ENCODE peak calls at places on chromosomes 5 and 9, in nine cellular contexts. X is fibroblast of pulmonary artery; O is adrenal gland; W is T-helper 2 cell; H is SW 1271; V is left colon; Y is HuH-7; S is non-pigmented ciliary epithelial cell; J is stimulated activated CD8-positive, alpha-beta memory T cell treated with anti-CD3 and anti-CD28 coated beads, Interleukin-4, amount 100 ng/mL, for 4 hours. K is an unnamed sample.

GRCh38 chr5:120960510-120960909 is 496.4 kb downstream of the PRR16 start:
- DNase-seq in S (no peak), W (no peak), H (no peak), X (no peak), O (no peak), Y (no peak), V (no peak), J (no peak), K (no peak)

GRCh38 chr9:70136632-70137031 is 93.0 kb downstream of the MAMDC2 start:
- DNase-seq in O (no peak), W (no peak), Y (no peak), H (no peak), S (peak), V (no peak), X (peak), J (no peak), K (no peak)

GRCh38 chr9:87640385-87640795 is 85.5 kb upstream of the CTSL start:
- DNase-seq in O (no peak), S (peak), J (no peak), Y (no peak), X (peak), V (no peak), H (no peak), W (no peak), K (no peak)

GRCh38 chr5:91145233-91145620 is 237.9 kb downstream of the ARRDC3 start:
- DNase-seq in O (no peak), V (no peak), W (no peak), J (no peak), H (no peak), Y (no peak), X (no peak), S (no peak), K (no peak)

GRCh38 chr5:95711501-95712346 is 19.4 kb upstream of the RHOBTB3 start:
- DNase-seq in V (no peak), O (no peak), J (no peak), X (no peak), S (no peak), Y (no peak), W (no peak), H (no peak), K (no peak)

GRCh38 chr5:87705876-87706275 is 293.1 kb upstream of the CCNH start:
- DNase-seq in O (no peak), X (no peak), W (no peak), H (no peak), S (no peak), Y (no peak), V (no peak), J (no peak), K (no peak)

GRCh38 chr5:138641547-138642298 is 66.5 kb upstream of the HSPA9 start:
- DNase-seq in J (peak), S (no peak), Y (peak), H (peak), O (peak), X (peak), W (peak), V (peak), K (peak)

GRCh38 chr9:137000177-137000930 is 4.0 kb upstream of the CLIC3 start:
- DNase-seq in H (no peak), J (no peak), S (peak), Y (no peak), O (no peak), V (no peak), W (no peak), X (peak), K (no peak)

GRCh38 chr5:44842491-44843282 is 33.9 kb downstream of the MRPS30 start:
- DNase-seq in X (no peak), O (no peak), V (no peak), J (no peak), S (no peak), W (no peak), H (no peak), Y (no peak), K (no peak)

GRCh38 chr9:119078015-119078414 is 291.2 kb downstream of the BRINP1 start:
- DNase-seq in V (no peak), J (no peak), H (no peak), X (no peak), S (no peak), O (no peak), W (no peak), Y (no peak), K (no peak)

GRCh38 chr9:93677061-93677571 is 100.7 kb downstream of the PHF2 start:
- DNase-seq in J (no peak), S (no peak), W (no peak), X (no peak), Y (no peak), O (no peak), V (peak), H (no peak), K (no peak)

GRCh38 chr9:95807326-95807947 is 68.1 kb upstream of the ERCC6L2 start:
- DNase-seq in Y (peak), O (peak), V (no peak), S (no peak), J (no peak), W (no peak), X (no peak), H (no peak), K (no peak)

GRCh38 chr5:2755811-2756210 is 4.3 kb upstream of the IRX2 start:
- DNase-seq in S (no peak), Y (no peak), X (no peak), H (no peak), O (no peak), V (no peak), J (no peak), W (no peak), K (no peak)

GRCh38 chr9:93667627-93668026 is 91.2 kb downstream of the PHF2 start:
- DNase-seq in X (no peak), H (no peak), Y (no peak), V (peak), S (no peak), J (no peak), W (no peak), O (no peak), K (no peak)

GRCh38 chr9:9919174-9919573 is 693.6 kb downstream of the PTPRD start:
- DNase-seq in V (no peak), S (no peak), W (no peak), X (no peak), O (no peak), H (no peak), Y (no peak), J (no peak), K (no peak)

GRCh38 chr5:55154893-55155292 is 5.1 kb upstream of the GPX8 start:
- DNase-seq in J (no peak), X (peak), O (no peak), W (no peak), S (peak), Y (no peak), H (peak), V (no peak), K (no peak)

GRCh38 chr9:115691686-115692085 is 461.9 kb upstream of the PAPPA start:
- DNase-seq in J (no peak), X (peak), Y (no peak), H (peak), S (no peak), O (no peak), W (no peak), V (no peak), K (no peak)

GRCh38 chr5:172411423-172412111 is 42.8 kb downstream of the SH3PXD2B start:
- DNase-seq in X (peak), H (no peak), W (no peak), J (no peak), S (no peak), Y (no peak), O (peak), V (no peak), K (no peak)

GRCh38 chr5:151799407-151799806 is 27.7 kb downstream of the G3BP1 start:
- DNase-seq in W (no peak), S (no peak), H (peak), O (peak), J (no peak), Y (no peak), X (peak), V (no peak), K (no peak)

GRCh38 chr9:776086-776485 is 65.4 kb upstream of the DMRT1 start:
- DNase-seq in H (no peak), V (no peak), W (no peak), O (no peak), Y (no peak), J (no peak), X (no peak), S (no peak), K (no peak)

GRCh38 chr5:82720213-82720612 is 357.0 kb downstream of the TMEM167A start:
- DNase-seq in O (no peak), W (no peak), H (no peak), Y (no peak), J (no peak), S (no peak), V (no peak), X (peak), K (no peak)

GRCh38 chr5:1540166-1540565 is 16.4 kb upstream of the LPCAT1 start:
- DNase-seq in J (no peak), H (no peak), W (no peak), Y (no peak), S (no peak), X (no peak), O (no peak), V (no peak), K (no peak)

GRCh38 chr5:123450641-123451421 is 27.6 kb upstream of the CEP120 start:
- DNase-seq in Y (no peak), V (no peak), O (peak), H (no peak), W (no peak), S (no peak), X (peak), J (no peak), K (no peak)

GRCh38 chr5:141871870-141872269 is 6.3 kb downstream of the PCDH1 start:
- DNase-seq in Y (no peak), W (no peak), J (no peak), X (no peak), H (no peak), S (no peak), V (no peak), O (no peak), K (no peak)

GRCh38 chr9:128802482-128802881 is 15.4 kb downstream of the TBC1D13 start:
- DNase-seq in X (no peak), W (no peak), H (no peak), J (no peak), Y (no peak), O (no peak), S (no peak), V (no peak), K (no peak)

GRCh38 chr5:9047932-9048331 is 497.9 kb downstream of the SEMA5A start:
- DNase-seq in Y (no peak), H (no peak), S (no peak), X (no peak), V (no peak), W (no peak), J (no peak), O (no peak), K (no peak)

GRCh38 chr5:113031557-113031956 is 55.0 kb downstream of the DCP2 start:
- DNase-seq in J (no peak), S (no peak), Y (no peak), W (no peak), O (no peak), V (no peak), X (no peak), H (no peak), K (no peak)

GRCh38 chr9:127741831-127742434 is 6.8 kb upstream of the TOR2A start:
- DNase-seq in H (no peak), W (no peak), S (peak), J (no peak), X (no peak), Y (peak), V (peak), O (peak), K (no peak)

GRCh38 chr5:148970228-148970627 is 92.6 kb downstream of the SH3TC2 start:
- DNase-seq in J (no peak), V (peak), Y (no peak), H (no peak), O (no peak), W (no peak), X (no peak), S (no peak), K (no peak)

GRCh38 chr9:108761530-108762347 is 94.0 kb downstream of the ACTL7B start:
- DNase-seq in W (no peak), J (no peak), S (no peak), X (peak), Y (peak), H (peak), O (peak), V (peak), K (no peak)

GRCh38 chr5:167919268-167919560 is 372.2 kb upstream of the WWC1 start:
- DNase-seq in S (no peak), V (no peak), H (no peak), O (no peak), J (no peak), W (no peak), Y (no peak), X (no peak), K (no peak)

GRCh38 chr9:126304946-126305370 is 21.7 kb upstream of the MVB12B start:
- DNase-seq in V (no peak), H (no peak), O (no peak), W (no peak), J (no peak), Y (no peak), S (peak), X (no peak), K (no peak)

GRCh38 chr5:77636423-77637169 is 1.9 kb downstream of the OTP start:
- DNase-seq in O (no peak), Y (no peak), S (no peak), H (no peak), J (no peak), V (no peak), W (no peak), X (no peak), K (no peak)

GRCh38 chr9:76916231-76916630 is 10.3 kb upstream of the PRUNE2 start:
- DNase-seq in O (no peak), S (no peak), W (no peak), H (no peak), V (no peak), X (no peak), J (no peak), Y (no peak), K (no peak)

GRCh38 chr5:170681013-170681433 is 102.5 kb upstream of the GABRP start:
- DNase-seq in V (no peak), Y (no peak), X (peak), W (no peak), S (no peak), O (peak), H (no peak), J (no peak), K (no peak)

GRCh38 chr9:76107487-76107886 is 217.0 kb downstream of the PCSK5 start:
- DNase-seq in W (no peak), V (no peak), X (peak), Y (no peak), H (no peak), S (no peak), J (no peak), O (no peak), K (no peak)

GRCh38 chr5:169534311-169534880 is 49.2 kb upstream of the SPDL1 start:
- DNase-seq in S (no peak), V (no peak), W (no peak), X (no peak), O (peak), Y (no peak), J (no peak), H (no peak), K (no peak)

K was measured in T-helper 1 cell.